ENCODE peak calls at places on chromosomes 5 and 9, in ten cellular contexts. Y is CD4-positive, alpha-beta memory T cell; T is iPS DF 19.7; A is T follicular helper cell; N is GM04504; H is NCI-H774; R is body of pancreas; U is OCI-M1; D is NCI-H345; K is iris pigment epithelial cell. X is an unnamed sample.

GRCh38 chr9:16675131-16675530 is 195.3 kb downstream of the BNC2 start:
- DNase-seq in A (no peak), H (no peak), N (no peak), K (peak; percentile 60), T (no peak), D (no peak), R (no peak), Y (no peak), U (no peak), X (no peak)

GRCh38 chr9:104868303-104868686 is 59.7 kb downstream of the ABCA1 start:
- DNase-seq in K (no peak), H (no peak), N (no peak), R (no peak), T (no peak), Y (no peak), A (no peak), U (no peak), D (no peak), X (no peak)

GRCh38 chr9:70229026-70229425 is 29.8 kb upstream of the SMC5 start:
- DNase-seq in N (no peak), T (no peak), Y (no peak), U (no peak), K (peak; percentile 23), H (no peak), A (no peak), R (no peak), D (no peak), X (no peak)

GRCh38 chr5:76838481-76839261 is 11.1 kb upstream of the S100Z start:
- DNase-seq in Y (no peak), D (no peak), N (no peak), T (no peak), A (no peak), H (no peak), K (peak; percentile 68), U (no peak), R (peak; percentile 21), X (no peak)

GRCh38 chr5:116759860-116760644 is 185.4 kb upstream of the SEMA6A start:
- DNase-seq in Y (no peak), R (no peak), U (no peak), T (no peak), D (no peak), A (no peak), N (no peak), H (no peak), K (peak; percentile 42), X (no peak)

GRCh38 chr5:167726641-167727040 is 564.8 kb upstream of the WWC1 start:
- DNase-seq in D (no peak), R (no peak), K (no peak), A (no peak), U (no peak), N (no peak), T (peak; percentile 28), Y (no peak), H (no peak), X (no peak)

GRCh38 chr9:129740174-129740573 is 12.7 kb downstream of the PTGES start:
- DNase-seq in A (no peak), T (no peak), K (no peak), R (no peak), N (no peak), Y (no peak), H (no peak), U (no peak), D (no peak), X (no peak)

GRCh38 chr5:126673477-126673876 is 72.7 kb downstream of the PHAX start:
- DNase-seq in T (no peak), N (no peak), H (no peak), K (no peak), Y (no peak), U (no peak), A (no peak), D (no peak), R (no peak), X (no peak)

GRCh38 chr5:150945501-150945900 is 40.7 kb upstream of the ZNF300 start:
- DNase-seq in T (no peak), Y (no peak), R (no peak), D (no peak), N (no peak), A (no peak), U (no peak), H (no peak), K (peak; percentile 31), X (no peak)

GRCh38 chr5:112228672-112229071 is 190.4 kb downstream of the EPB41L4A start:
- DNase-seq in H (peak; percentile 65), A (no peak), R (peak; percentile 97), D (no peak), T (no peak), N (peak; percentile 5), U (no peak), Y (no peak), K (peak; percentile 42), X (no peak)

GRCh38 chr5:91311697-91312501 is 71.2 kb downstream of the ARRDC3 start:
- DNase-seq in T (no peak), D (no peak), R (peak; percentile 45), Y (peak; percentile 75), N (peak; percentile 99), H (peak; percentile 14), K (peak; percentile 100), A (peak; percentile 39), U (no peak), X (peak; percentile 89)

GRCh38 chr5:51187953-51188591 is 195.2 kb upstream of the ISL1 start:
- DNase-seq in K (no peak), T (no peak), D (peak; percentile 15), A (no peak), Y (no peak), U (no peak), R (no peak), N (no peak), H (no peak), X (no peak)

GRCh38 chr9:110123364-110124095 is 84.4 kb downstream of the C9orf152 start:
- DNase-seq in K (peak; percentile 67), R (no peak), D (no peak), Y (no peak), H (no peak), U (no peak), N (no peak), T (no peak), A (no peak), X (no peak)

GRCh38 chr9:91837982-91838731 is 111.9 kb downstream of the ROR2 start:
- DNase-seq in Y (no peak), D (peak; percentile 80), H (peak; percentile 65), R (peak; percentile 64), A (no peak), K (peak; percentile 66), U (peak; percentile 29), T (no peak), N (no peak), X (no peak)

GRCh38 chr9:89494199-89494598 is 3.7 kb downstream of the SEMA4D start:
- DNase-seq in N (no peak), Y (no peak), K (no peak), A (no peak), D (no peak), R (no peak), T (no peak), U (no peak), H (no peak), X (no peak)

GRCh38 chr9:18472915-18473314 is 1.0 kb upstream of the ADAMTSL1 start:
- DNase-seq in R (no peak), K (peak; percentile 64), H (no peak), T (no peak), A (no peak), D (peak; percentile 32), N (no peak), Y (no peak), U (no peak), X (no peak)